ENCODE peak calls at places on chromosomes 3 and 15, in five cellular contexts. V, Q, O, U and G are unnamed samples.

GRCh38 chr15:69390575-69390974 is 23.6 kb upstream of the KIF23 start:
- DNase-seq in U (no peak), V (no peak), O (no peak), Q (no peak), G (no peak)

GRCh38 chr15:51024735-51025453 is 69.8 kb downstream of the TNFAIP8L3 start:
- DNase-seq in V (no peak), U (no peak), O (no peak), Q (no peak), G (no peak)

GRCh38 chr3:33063651-33064051 is 33.3 kb downstream of the GLB1 start:
- DNase-seq in Q (no peak), V (no peak), U (no peak), O (no peak), G (no peak)

GRCh38 chr3:171156455-171157005 is 130.0 kb upstream of the SLC2A2 start:
- DNase-seq in U (no peak), V (no peak), O (no peak), Q (no peak), G (no peak)

GRCh38 chr3:123246846-123247245 is 45.1 kb downstream of the SEC22A start:
- DNase-seq in Q (no peak), U (no peak), O (no peak), V (peak; percentile 57), G (no peak)

GRCh38 chr3:8529197-8529637 is 27.6 kb downstream of the LMCD1 start:
- DNase-seq in U (no peak), Q (no peak), V (no peak), O (peak; percentile 62), G (peak; percentile 20)

GRCh38 chr3:112561085-112561692 is 573 bp downstream of the ATG3 start:
- DNase-seq in U (peak; percentile 82), V (peak; percentile 82), O (peak; percentile 74), Q (peak; percentile 64), G (peak; percentile 61)

GRCh38 chr3:141385386-141386079 is 17.2 kb downstream of the ZBTB38 start:
- DNase-seq in U (no peak), V (no peak), Q (no peak), O (no peak), G (no peak)

GRCh38 chr3:8371085-8371551 is 130.5 kb upstream of the LMCD1 start:
- DNase-seq in Q (no peak), O (no peak), U (no peak), V (peak; percentile 71), G (no peak)

GRCh38 chr3:192935441-192935840 is 17.8 kb upstream of the MB21D2 start:
- DNase-seq in V (no peak), U (no peak), Q (no peak), O (no peak), G (peak; percentile 30)

GRCh38 chr15:31300208-31300661 is 26.4 kb upstream of the KLF13 start:
- DNase-seq in U (no peak), O (peak; percentile 8), V (no peak), Q (no peak), G (no peak)

GRCh38 chr3:75001330-75001729 is 386.9 kb upstream of the CNTN3 start:
- DNase-seq in Q (no peak), V (peak; percentile 13), U (no peak), O (no peak), G (no peak)

DNA sequence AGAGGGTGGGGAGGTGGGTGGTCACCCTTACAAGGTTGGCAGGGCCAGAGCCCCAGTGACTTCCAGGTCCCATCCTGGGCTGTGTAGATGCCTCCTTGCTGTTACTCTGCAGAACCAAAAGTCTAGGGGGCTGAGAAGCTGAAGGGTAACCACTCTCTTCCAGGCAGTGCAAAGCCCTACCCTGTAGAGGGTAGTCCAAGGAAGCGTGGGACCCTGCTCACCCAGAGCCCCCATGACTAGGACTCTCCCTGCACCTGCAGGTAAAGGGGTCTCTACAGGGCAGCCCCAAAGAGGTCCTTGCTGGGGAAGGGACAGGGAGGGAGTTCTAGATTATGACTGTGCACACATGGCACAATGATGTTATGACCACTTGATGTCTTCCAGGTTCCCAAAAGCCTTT is 14.2 kb downstream of the GHRL start:
- DNase-seq in U (no peak), O (no peak), V (no peak), Q (no peak), G (no peak)
- H3K9me3 ChIP-seq in U (no peaks in the 10 kb centered on the region), O (no peaks in the 10 kb centered on the region), V (no peaks in the 10 kb centered on the region), Q (no peaks in the 10 kb centered on the region), G (no peaks in the 10 kb centered on the region)

GRCh38 chr3:134306334-134306733 is 55.7 kb upstream of the RYK start:
- DNase-seq in V (no peak), O (no peak), U (no peak), Q (no peak), G (no peak)

GRCh38 chr3:134307425-134307824 is 56.8 kb upstream of the RYK start:
- DNase-seq in V (no peak), Q (no peak), O (no peak), U (no peak), G (no peak)

GRCh38 chr3:134309987-134310700 is 59.5 kb upstream of the RYK start:
- DNase-seq in U (no peak), Q (no peak), O (no peak), V (no peak), G (no peak)

GRCh38 chr3:134311265-134311664 is 60.6 kb upstream of the RYK start:
- DNase-seq in V (no peak), O (no peak), Q (no peak), U (no peak), G (no peak)

DNA sequence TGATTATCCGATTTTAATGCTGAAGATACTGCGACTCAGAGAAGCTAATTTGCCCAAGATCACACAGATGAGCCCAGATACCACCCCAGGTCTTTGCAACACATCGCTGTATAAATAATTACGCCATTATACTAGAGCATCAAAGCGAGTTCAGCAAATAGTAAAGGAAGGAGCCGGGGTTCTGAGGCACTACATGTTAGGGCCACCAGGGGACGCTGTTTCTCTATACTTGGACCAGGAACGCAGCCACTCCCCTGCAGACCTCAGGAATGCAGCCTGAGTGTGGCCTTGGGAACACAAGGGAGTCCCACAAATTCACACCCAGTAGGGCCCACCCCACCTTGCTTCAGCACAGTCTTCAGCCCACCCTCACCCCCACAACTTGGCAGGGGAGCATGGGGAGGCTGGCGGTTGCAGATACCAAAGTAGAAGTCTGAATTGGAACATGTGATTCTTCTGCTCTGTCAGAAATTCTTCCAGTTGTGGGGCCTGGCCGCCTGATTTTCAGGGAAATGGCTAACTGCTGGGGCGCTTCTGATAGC is 57.8 kb upstream of the RYK start:
- DNase-seq in V (peak; percentile 88), O (peak; percentile 81), U (peak; percentile 93), Q (peak; percentile 63), G (peak; percentile 59)
- H3K4me3 ChIP-seq in V (peak overlapping the region; percentile 25), O (no peak overlapping the region), U (no peak overlapping the region), Q (peak overlapping the region; percentile 17), G (peak overlapping the region; percentile 31)

GRCh38 chr3:45892161-45892560 is 5.8 kb downstream of the CCR9 start:
- DNase-seq in Q (no peak), V (no peak), U (no peak), O (no peak), G (no peak)

GRCh38 chr3:45896956-45897355 is 10.6 kb downstream of the CCR9 start:
- DNase-seq in O (no peak), U (no peak), Q (no peak), V (peak; percentile 40), G (peak; percentile 45)

GRCh38 chr3:45890405-45890804 is 4.1 kb downstream of the CCR9 start:
- DNase-seq in O (no peak), V (peak; percentile 26), Q (no peak), U (no peak), G (no peak)

DNA sequence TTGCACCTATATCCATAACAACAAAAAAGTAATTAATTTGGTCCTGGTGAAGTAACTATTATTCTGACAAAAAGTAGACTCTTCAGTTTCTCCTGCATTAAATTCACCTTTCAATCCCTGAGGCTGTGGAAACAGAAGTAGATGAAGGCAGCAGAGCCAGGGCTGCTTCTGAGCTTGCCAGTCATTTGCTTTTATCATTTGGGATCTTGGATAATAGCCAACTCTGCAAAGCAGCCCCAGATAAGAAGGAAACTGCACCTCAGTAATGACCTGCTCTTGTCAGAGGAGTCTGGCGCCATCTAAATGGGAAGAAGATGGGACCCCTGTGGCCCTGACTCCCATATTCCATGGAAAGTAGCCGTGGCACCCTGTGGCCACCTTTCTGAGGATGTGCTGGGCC is 9.7 kb downstream of the CCR9 start:
- DNase-seq in O (no peak), Q (no peak), V (no peak), U (no peak), G (no peak)
- H3K27ac ChIP-seq in O (no peak overlapping the region), Q (no peak overlapping the region), V (no peak overlapping the region), U (no peak overlapping the region), G (no peak overlapping the region)

DNA sequence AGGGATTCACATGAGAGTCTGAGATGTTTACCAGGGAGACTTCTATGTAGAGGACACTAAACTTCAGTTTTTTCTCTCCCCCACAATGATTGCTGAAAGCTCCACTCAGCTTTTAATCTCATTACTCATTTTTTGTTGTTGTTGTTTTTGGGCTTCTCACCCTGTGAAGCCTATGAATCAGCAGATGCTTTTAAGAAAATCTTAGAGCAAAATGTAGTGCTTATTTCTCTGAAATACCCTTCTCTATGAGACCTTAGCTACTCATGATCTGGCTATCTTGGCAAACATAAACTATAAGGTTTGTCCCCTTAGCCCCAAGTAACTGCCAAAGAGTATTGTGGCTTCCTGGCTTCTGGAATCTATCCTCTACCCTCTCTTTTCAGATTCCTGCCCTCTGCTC is 537.3 kb downstream of the OCA2 start:
- DNase-seq in V (no peak), U (no peak), O (no peak), Q (no peak), G (no peak)
- H3K9me3 ChIP-seq in V (no peaks in the 10 kb centered on the region), U (peaks cover 22% of the 10 kb centered on the region), O (peaks cover 4% of the 10 kb centered on the region), Q (peaks cover 26% of the 10 kb centered on the region), G (peaks cover 8% of the 10 kb centered on the region)

DNA sequence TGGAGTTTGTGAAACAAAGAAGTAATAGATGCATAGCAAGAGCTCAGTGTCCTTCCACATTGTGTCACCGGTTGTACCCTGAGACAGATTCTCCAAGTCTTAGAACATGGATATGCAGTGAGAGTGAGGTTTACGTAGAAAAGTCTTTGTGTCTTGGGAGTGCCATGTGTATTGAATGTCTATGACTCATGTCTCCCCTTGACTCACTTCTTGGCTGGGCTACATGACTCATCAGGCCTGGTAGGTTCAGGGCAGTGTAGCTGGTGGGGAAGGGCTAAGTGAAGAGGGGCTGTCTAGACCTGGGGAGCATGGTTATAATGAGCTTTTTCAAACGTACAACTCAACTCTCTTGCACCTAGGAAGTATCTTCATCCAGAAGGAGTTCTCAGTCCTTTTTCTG is 167.4 kb downstream of the GAP43 start:
- DNase-seq in Q (peak; percentile 94), O (no peak), V (peak; percentile 60), U (no peak), G (peak; percentile 83)
- H3K4me3 ChIP-seq in Q (no peak overlapping the region), O (no peak overlapping the region), V (no peak overlapping the region), U (no peak overlapping the region), G (no peak overlapping the region)

DNA sequence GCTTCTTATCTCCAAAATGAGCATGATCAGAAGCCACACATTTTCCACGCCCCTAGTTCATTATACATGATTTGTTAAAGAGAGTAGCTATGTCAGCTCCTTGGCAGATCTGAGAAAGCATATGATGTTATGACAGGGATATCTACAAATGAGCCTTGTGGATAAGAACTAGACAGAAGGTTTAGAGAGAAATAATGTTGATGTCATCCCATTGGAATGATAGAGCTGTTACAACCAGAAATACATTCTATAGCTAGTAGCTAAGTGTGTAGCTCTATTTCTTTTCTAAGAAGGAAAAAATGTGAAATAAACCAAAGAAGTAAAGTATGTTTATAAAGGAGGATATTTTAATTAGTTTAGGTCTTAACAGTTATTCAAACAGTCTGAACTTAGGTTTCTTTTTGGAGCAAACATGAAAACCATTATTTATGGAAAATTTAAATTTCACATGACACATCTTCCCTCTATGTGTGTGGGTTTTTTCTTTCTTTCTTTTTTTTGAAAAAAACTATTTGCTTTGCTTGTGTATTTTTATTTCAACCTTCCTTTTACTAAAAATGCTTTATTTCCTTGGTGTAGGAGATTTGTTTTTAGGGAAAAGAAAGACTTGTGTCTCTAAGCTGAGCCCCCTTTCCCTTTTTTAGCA is 167.7 kb downstream of the GHSR start:
- DNase-seq in O (no peak), Q (no peak), V (peak; percentile 46), U (no peak), G (peak; percentile 77)
- H3K27ac ChIP-seq in O (peak overlapping the region; percentile 29), Q (no peak overlapping the region), V (peak overlapping the region; percentile 58), U (no peak overlapping the region), G (peak overlapping the region; percentile 34)